ENCODE peak calls at places on chromosomes 16 and 17, in eight cellular contexts. One of them, this sample, is unnamed.
A peak's percentile ranks its signal among the peaks of the same experiment; 100 is the strongest.

GRCh38 chr17:27518750-27519521 is 62.7 kb downstream of the KSR1 start:
- DNase-seq in tibial nerve: no peak
- DNase-seq in hypothalamus: no peak
- DNase-seq in activated CD4-positive, alpha-beta T cell treated with anti-CD3 and anti-CD28 coated beads, Interleukin-2, amount 50 U/mL, for 48 hours: no peak
- DNase-seq in mesothelial cell of epicardium: no peak
- DNase-seq in HCT116: no peak
- DNase-seq in dorsolateral prefrontal cortex: no peak
- DNase-seq in GF-D8: no peak
- DNase-seq in this sample: no peak

GRCh38 chr16:69064789-69065313 is 40.6 kb upstream of the HAS3 start:
- DNase-seq in mesothelial cell of epicardium: no peak
- DNase-seq in dorsolateral prefrontal cortex: no peak
- DNase-seq in GF-D8: no peak
- DNase-seq in hypothalamus: no peak
- DNase-seq in tibial nerve: no peak
- DNase-seq in activated CD4-positive, alpha-beta T cell treated with anti-CD3 and anti-CD28 coated beads, Interleukin-2, amount 50 U/mL, for 48 hours: no peak
- DNase-seq in HCT116: no peak
- DNase-seq in this sample: no peak

GRCh38 chr17:30543456-30543855 is 66.2 kb downstream of the GOSR1 start:
- DNase-seq in activated CD4-positive, alpha-beta T cell treated with anti-CD3 and anti-CD28 coated beads, Interleukin-2, amount 50 U/mL, for 48 hours: no peak
- DNase-seq in mesothelial cell of epicardium: no peak
- DNase-seq in hypothalamus: no peak
- DNase-seq in GF-D8: no peak
- DNase-seq in tibial nerve: no peak
- DNase-seq in dorsolateral prefrontal cortex: no peak
- DNase-seq in HCT116: no peak
- DNase-seq in this sample: no peak

GRCh38 chr17:62876063-62876462 is 67.9 kb upstream of the MARCHF10 start:
- DNase-seq in HCT116: no peak
- DNase-seq in tibial nerve: no peak
- DNase-seq in mesothelial cell of epicardium: no peak
- DNase-seq in GF-D8: no peak
- DNase-seq in dorsolateral prefrontal cortex: no peak
- DNase-seq in hypothalamus: no peak
- DNase-seq in activated CD4-positive, alpha-beta T cell treated with anti-CD3 and anti-CD28 coated beads, Interleukin-2, amount 50 U/mL, for 48 hours: no peak
- DNase-seq in this sample: no peak

GRCh38 chr16:17026600-17027242 is 444.0 kb downstream of the XYLT1 start:
- DNase-seq in GF-D8: no peak
- DNase-seq in mesothelial cell of epicardium: no peak
- DNase-seq in dorsolateral prefrontal cortex: no peak
- DNase-seq in activated CD4-positive, alpha-beta T cell treated with anti-CD3 and anti-CD28 coated beads, Interleukin-2, amount 50 U/mL, for 48 hours: peak; percentile 21
- DNase-seq in tibial nerve: no peak
- DNase-seq in HCT116: no peak
- DNase-seq in hypothalamus: no peak
- DNase-seq in this sample: no peak

GRCh38 chr16:85202631-85203461 is 90.6 kb upstream of the CIBAR2 start:
- DNase-seq in GF-D8: no peak
- DNase-seq in tibial nerve: peak; percentile 30
- DNase-seq in dorsolateral prefrontal cortex: no peak
- DNase-seq in mesothelial cell of epicardium: no peak
- DNase-seq in activated CD4-positive, alpha-beta T cell treated with anti-CD3 and anti-CD28 coated beads, Interleukin-2, amount 50 U/mL, for 48 hours: no peak
- DNase-seq in hypothalamus: peak; percentile 9
- DNase-seq in HCT116: no peak
- DNase-seq in this sample: no peak

GRCh38 chr17:75364078-75364477 is 41.4 kb downstream of the GRB2 start:
- DNase-seq in hypothalamus: no peak
- DNase-seq in activated CD4-positive, alpha-beta T cell treated with anti-CD3 and anti-CD28 coated beads, Interleukin-2, amount 50 U/mL, for 48 hours: no peak
- DNase-seq in dorsolateral prefrontal cortex: no peak
- DNase-seq in GF-D8: no peak
- DNase-seq in tibial nerve: no peak
- DNase-seq in HCT116: no peak
- DNase-seq in mesothelial cell of epicardium: no peak
- DNase-seq in this sample: no peak

GRCh38 chr17:44792276-44792675 is 33.5 kb downstream of the ADAM11 start:
- DNase-seq in hypothalamus: no peak
- DNase-seq in GF-D8: no peak
- DNase-seq in dorsolateral prefrontal cortex: no peak
- DNase-seq in HCT116: no peak
- DNase-seq in mesothelial cell of epicardium: no peak
- DNase-seq in tibial nerve: no peak
- DNase-seq in activated CD4-positive, alpha-beta T cell treated with anti-CD3 and anti-CD28 coated beads, Interleukin-2, amount 50 U/mL, for 48 hours: no peak
- DNase-seq in this sample: no peak

GRCh38 chr17:51155416-51155815 is 2.1 kb downstream of the NME1 start:
- DNase-seq in GF-D8: no peak
- DNase-seq in HCT116: no peak
- DNase-seq in dorsolateral prefrontal cortex: no peak
- DNase-seq in mesothelial cell of epicardium: no peak
- DNase-seq in activated CD4-positive, alpha-beta T cell treated with anti-CD3 and anti-CD28 coated beads, Interleukin-2, amount 50 U/mL, for 48 hours: no peak
- DNase-seq in hypothalamus: no peak
- DNase-seq in tibial nerve: no peak
- DNase-seq in this sample: no peak

GRCh38 chr17:2033128-2033527 is 3.2 kb downstream of the DPH1 start:
- DNase-seq in mesothelial cell of epicardium: no peak
- DNase-seq in activated CD4-positive, alpha-beta T cell treated with anti-CD3 and anti-CD28 coated beads, Interleukin-2, amount 50 U/mL, for 48 hours: no peak
- DNase-seq in tibial nerve: no peak
- DNase-seq in HCT116: no peak
- DNase-seq in dorsolateral prefrontal cortex: no peak
- DNase-seq in GF-D8: no peak
- DNase-seq in hypothalamus: no peak
- DNase-seq in this sample: no peak

GRCh38 chr17:76473541-76473985 is 6.2 kb downstream of the AANAT start:
- DNase-seq in HCT116: no peak
- DNase-seq in hypothalamus: no peak
- DNase-seq in tibial nerve: no peak
- DNase-seq in activated CD4-positive, alpha-beta T cell treated with anti-CD3 and anti-CD28 coated beads, Interleukin-2, amount 50 U/mL, for 48 hours: no peak
- DNase-seq in dorsolateral prefrontal cortex: no peak
- DNase-seq in mesothelial cell of epicardium: no peak
- DNase-seq in GF-D8: no peak
- DNase-seq in this sample: no peak

GRCh38 chr17:49021095-49021767 is 24.0 kb downstream of the IGF2BP1 start:
- DNase-seq in dorsolateral prefrontal cortex: no peak
- DNase-seq in HCT116: no peak
- DNase-seq in hypothalamus: no peak
- DNase-seq in GF-D8: no peak
- DNase-seq in tibial nerve: no peak
- DNase-seq in mesothelial cell of epicardium: no peak
- DNase-seq in activated CD4-positive, alpha-beta T cell treated with anti-CD3 and anti-CD28 coated beads, Interleukin-2, amount 50 U/mL, for 48 hours: no peak
- DNase-seq in this sample: no peak

GRCh38 chr16:2611499-2611862 is 70.8 kb upstream of the KCTD5 start:
- DNase-seq in dorsolateral prefrontal cortex: no peak
- DNase-seq in GF-D8: no peak
- DNase-seq in tibial nerve: no peak
- DNase-seq in hypothalamus: no peak
- DNase-seq in HCT116: no peak
- DNase-seq in activated CD4-positive, alpha-beta T cell treated with anti-CD3 and anti-CD28 coated beads, Interleukin-2, amount 50 U/mL, for 48 hours: no peak
- DNase-seq in mesothelial cell of epicardium: no peak
- DNase-seq in this sample: no peak

GRCh38 chr16:89505204-89506112 is 2.7 kb upstream of the SPG7 start:
- DNase-seq in tibial nerve: peak; percentile 95
- DNase-seq in activated CD4-positive, alpha-beta T cell treated with anti-CD3 and anti-CD28 coated beads, Interleukin-2, amount 50 U/mL, for 48 hours: peak; percentile 88
- DNase-seq in GF-D8: peak; percentile 96
- DNase-seq in hypothalamus: peak; percentile 2
- DNase-seq in HCT116: peak; percentile 95
- DNase-seq in dorsolateral prefrontal cortex: no peak
- DNase-seq in mesothelial cell of epicardium: no peak
- DNase-seq in this sample: peak; percentile 87

This sample was measured in K562.